ENCODE peak calls at places on chromosomes 5 and 9, in four cellular contexts. One of them, this sample, is unnamed.
A peak's percentile ranks its signal among the peaks of the same experiment; 100 is the strongest.

GRCh38 chr5:66661149-66661548 is 65.0 kb downstream of the MAST4 start:
- DNase-seq in hepatocyte: no peak
- DNase-seq in stomach: no peak
- DNase-seq in A549: no peak
- DNase-seq in this sample: no peak

GRCh38 chr9:137452761-137453642 is 6.1 kb downstream of the NSMF start:
- DNase-seq in hepatocyte: no peak
- DNase-seq in stomach: no peak
- DNase-seq in A549: no peak
- DNase-seq in this sample: no peak

GRCh38 chr9:121322037-121322736 is 47.9 kb downstream of the STOM start:
- DNase-seq in hepatocyte: peak; percentile 55
- DNase-seq in stomach: no peak
- DNase-seq in A549: peak; percentile 94
- DNase-seq in this sample: no peak

GRCh38 chr9:113542741-113543140 is 79.2 kb downstream of the RGS3 start:
- DNase-seq in hepatocyte: no peak
- DNase-seq in stomach: no peak
- DNase-seq in A549: no peak
- DNase-seq in this sample: no peak

GRCh38 chr5:44870430-44870829 is 61.7 kb downstream of the MRPS30 start:
- DNase-seq in hepatocyte: no peak
- DNase-seq in stomach: no peak
- DNase-seq in A549: no peak
- DNase-seq in this sample: no peak

GRCh38 chr9:89523948-89524347 is 26.0 kb upstream of the SEMA4D start:
- DNase-seq in hepatocyte: no peak
- DNase-seq in stomach: no peak
- DNase-seq in A549: no peak
- DNase-seq in this sample: no peak

GRCh38 chr5:175712313-175712680 is 54.4 kb downstream of the HRH2 start:
- DNase-seq in hepatocyte: no peak
- DNase-seq in stomach: no peak
- DNase-seq in A549: no peak
- DNase-seq in this sample: no peak

GRCh38 chr9:113566011-113566711 is 102.6 kb downstream of the RGS3 start:
- DNase-seq in hepatocyte: no peak
- DNase-seq in stomach: no peak
- DNase-seq in A549: no peak
- DNase-seq in this sample: no peak

GRCh38 chr5:176178789-176179188 is 59.4 kb upstream of the SIMC1 start:
- DNase-seq in hepatocyte: no peak
- DNase-seq in stomach: no peak
- DNase-seq in A549: peak; percentile 14
- DNase-seq in this sample: no peak

GRCh38 chr5:58969795-58970194 is 386.9 kb downstream of the RAB3C start:
- DNase-seq in hepatocyte: no peak
- DNase-seq in stomach: no peak
- DNase-seq in A549: no peak
- DNase-seq in this sample: no peak

GRCh38 chr5:138077064-138077696 is 6.7 kb upstream of the WNT8A start:
- DNase-seq in hepatocyte: peak; percentile 82
- DNase-seq in stomach: peak; percentile 72
- DNase-seq in A549: peak; percentile 73
- DNase-seq in this sample: no peak

GRCh38 chr5:103582364-103582763 is 19.8 kb upstream of the NUDT12 start:
- DNase-seq in hepatocyte: peak; percentile 61
- DNase-seq in stomach: no peak
- DNase-seq in A549: peak; percentile 59
- DNase-seq in this sample: no peak

GRCh38 chr5:180976518-180976917 is 12.1 kb upstream of the BTNL3 start:
- DNase-seq in hepatocyte: peak; percentile 31
- DNase-seq in stomach: no peak
- DNase-seq in A549: no peak
- DNase-seq in this sample: no peak

GRCh38 chr5:156641690-156642089 is 208.4 kb upstream of the PPP1R2B start:
- DNase-seq in hepatocyte: no peak
- DNase-seq in stomach: no peak
- DNase-seq in A549: no peak
- DNase-seq in this sample: no peak

GRCh38 chr5:16616536-16617271 is at the start of gene RETREG1:
- DNase-seq in hepatocyte: peak; percentile 80
- DNase-seq in stomach: peak; percentile 76
- DNase-seq in A549: peak; percentile 38
- DNase-seq in this sample: peak; percentile 77

GRCh38 chr5:128216860-128217531 is 133.4 kb downstream of the SLC12A2 start:
- DNase-seq in hepatocyte: no peak
- DNase-seq in stomach: no peak
- DNase-seq in A549: no peak
- DNase-seq in this sample: no peak

GRCh38 chr9:109555215-109555614 is 57.1 kb upstream of the PTPN3 start:
- DNase-seq in hepatocyte: no peak
- DNase-seq in stomach: no peak
- DNase-seq in A549: no peak
- DNase-seq in this sample: no peak

GRCh38 chr5:131751551-131751950 is 45.3 kb downstream of the FNIP1 start:
- DNase-seq in hepatocyte: no peak
- DNase-seq in stomach: no peak
- DNase-seq in A549: no peak
- DNase-seq in this sample: no peak

GRCh38 chr9:124514874-124515273 is 7.7 kb upstream of the NR5A1 start:
- DNase-seq in hepatocyte: no peak
- DNase-seq in stomach: no peak
- DNase-seq in A549: no peak
- DNase-seq in this sample: no peak

GRCh38 chr5:96565843-96566242 is 96.3 kb upstream of the CAST start:
- DNase-seq in hepatocyte: no peak
- DNase-seq in stomach: no peak
- DNase-seq in A549: peak; percentile 44
- DNase-seq in this sample: no peak

GRCh38 chr5:132483101-132483500 is 7.5 kb downstream of the IRF1 start:
- DNase-seq in hepatocyte: no peak
- DNase-seq in stomach: peak; percentile 16
- DNase-seq in A549: no peak
- DNase-seq in this sample: no peak

GRCh38 chr9:12766357-12766756 is 8.5 kb upstream of the LURAP1L start:
- DNase-seq in hepatocyte: no peak
- DNase-seq in stomach: no peak
- DNase-seq in A549: no peak
- DNase-seq in this sample: no peak

GRCh38 chr5:40675396-40676133 is 4.2 kb upstream of the PTGER4 start:
- DNase-seq in hepatocyte: no peak
- DNase-seq in stomach: no peak
- DNase-seq in A549: no peak
- DNase-seq in this sample: no peak

GRCh38 chr9:136862849-136863622 is 3.1 kb downstream of the EDF1 start:
- DNase-seq in hepatocyte: no peak
- DNase-seq in stomach: no peak
- DNase-seq in A549: no peak
- DNase-seq in this sample: no peak

GRCh38 chr9:114285166-114285867 is 37.6 kb upstream of the ORM1 start:
- DNase-seq in hepatocyte: peak; percentile 87
- DNase-seq in stomach: no peak
- DNase-seq in A549: peak; percentile 49
- DNase-seq in this sample: peak; percentile 69

GRCh38 chr9:71760901-71761300 is 7.4 kb downstream of the CEMIP2 start:
- DNase-seq in hepatocyte: no peak
- DNase-seq in stomach: no peak
- DNase-seq in A549: peak; percentile 49
- DNase-seq in this sample: no peak

GRCh38 chr5:89613222-89613956 is 730.4 kb upstream of the MEF2C start:
- DNase-seq in hepatocyte: no peak
- DNase-seq in stomach: no peak
- DNase-seq in A549: no peak
- DNase-seq in this sample: no peak

GRCh38 chr5:42759456-42759855 is 2.8 kb downstream of the CCDC152 start:
- DNase-seq in hepatocyte: no peak
- DNase-seq in stomach: no peak
- DNase-seq in A549: no peak
- DNase-seq in this sample: no peak

GRCh38 chr5:141245250-141245717 is at the start of gene PCDHB15:
- DNase-seq in hepatocyte: no peak
- DNase-seq in stomach: no peak
- DNase-seq in A549: peak; percentile 17
- DNase-seq in this sample: no peak

DNA sequence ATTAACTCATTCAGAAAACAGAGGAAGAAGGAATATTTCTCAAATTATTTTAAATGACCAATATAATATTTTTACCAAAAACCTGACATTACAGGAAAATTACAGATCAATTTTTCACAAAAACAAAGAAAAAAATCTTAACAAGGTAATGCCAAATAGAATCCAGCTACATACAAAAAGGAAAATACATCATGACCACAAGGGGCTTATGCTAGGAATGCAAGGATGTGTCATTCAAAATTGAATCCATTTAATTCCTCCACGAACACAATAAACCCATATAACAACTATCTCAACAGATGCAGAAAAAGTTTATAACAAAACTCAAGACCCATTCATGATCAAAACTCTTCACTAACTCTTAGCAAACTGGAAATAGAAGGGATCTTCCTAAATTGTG is 239.8 kb downstream of the EPB41L4A start:
- DNase-seq in hepatocyte: no peak
- DNase-seq in stomach: no peak
- DNase-seq in A549: no peak
- DNase-seq in this sample: no peak
- TF ChIP-seq CTCF in hepatocyte: no peak
- TF ChIP-seq CTCF in stomach: no peak
- TF ChIP-seq CTCF in A549: no peak
- TF ChIP-seq CTCF in this sample: peak; percentile 59

DNA sequence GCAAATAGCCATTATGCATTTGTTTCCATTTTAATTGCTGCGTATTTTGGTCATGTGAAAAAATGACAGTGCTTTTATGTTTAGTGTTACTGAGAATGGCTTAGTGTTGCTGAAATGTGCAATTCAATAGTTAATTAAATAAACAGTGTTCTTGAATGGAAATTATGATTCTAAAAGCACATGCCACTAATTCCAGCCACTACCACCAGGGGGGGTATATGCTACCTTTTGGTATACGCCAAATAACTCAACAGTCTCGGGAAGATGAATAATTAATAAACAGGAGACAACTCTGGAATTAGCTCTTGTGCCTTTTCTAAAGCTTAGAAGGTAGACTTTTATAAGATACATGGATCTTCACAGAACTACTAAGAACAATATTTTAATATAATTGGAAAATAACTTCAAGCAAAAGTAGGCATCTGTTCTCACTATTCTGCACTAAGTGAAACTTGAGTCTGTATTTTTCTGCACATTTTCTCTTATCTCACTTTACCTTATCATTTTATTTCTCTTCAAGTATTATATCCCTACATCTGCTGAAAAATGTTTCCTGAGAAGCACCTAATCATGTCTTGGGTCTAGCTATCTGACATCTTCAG is 83.5 kb upstream of the MINAR2 start:
- DNase-seq in hepatocyte: peak; percentile 54
- DNase-seq in stomach: peak; percentile 60
- DNase-seq in A549: peak; percentile 48
- DNase-seq in this sample: no peak
- TF ChIP-seq CTCF in hepatocyte: peak; percentile 46
- TF ChIP-seq CTCF in stomach: peak; percentile 68
- TF ChIP-seq CTCF in A549: peak; percentile 56
- TF ChIP-seq CTCF in this sample: peak; percentile 80

DNA sequence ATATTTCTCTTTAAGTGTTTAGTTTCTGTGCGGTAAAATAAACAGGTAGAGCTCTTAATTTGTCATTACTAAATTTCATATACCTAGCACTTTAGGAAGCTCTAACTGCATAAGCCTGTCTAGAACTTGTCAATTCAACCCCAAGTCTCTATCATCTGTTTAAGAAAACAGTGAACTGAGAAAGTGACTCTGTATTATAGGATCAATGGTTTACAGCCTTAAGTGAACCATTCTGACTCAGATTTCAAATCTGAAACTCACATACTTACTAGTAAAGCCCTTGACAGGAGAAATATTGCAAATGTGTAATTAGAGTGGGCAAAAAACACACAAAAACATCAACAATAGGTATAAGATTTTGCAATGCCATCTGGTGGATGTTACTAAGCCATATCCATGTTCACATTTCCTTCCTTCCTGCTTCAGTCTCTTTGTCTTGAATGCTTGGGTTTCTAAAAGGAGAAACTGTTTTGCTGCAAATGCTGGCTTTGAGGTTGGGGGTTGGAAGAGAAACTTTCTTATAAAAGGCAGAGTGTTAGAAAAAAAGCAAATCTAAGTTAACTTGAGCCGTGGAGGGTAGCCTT is 101.8 kb downstream of the DOCK8 start:
- DNase-seq in hepatocyte: no peak
- DNase-seq in stomach: no peak
- DNase-seq in A549: no peak
- DNase-seq in this sample: no peak
- TF ChIP-seq CTCF in hepatocyte: peak; percentile 17
- TF ChIP-seq CTCF in stomach: no peak
- TF ChIP-seq CTCF in A549: no peak
- TF ChIP-seq CTCF in this sample: no peak

DNA sequence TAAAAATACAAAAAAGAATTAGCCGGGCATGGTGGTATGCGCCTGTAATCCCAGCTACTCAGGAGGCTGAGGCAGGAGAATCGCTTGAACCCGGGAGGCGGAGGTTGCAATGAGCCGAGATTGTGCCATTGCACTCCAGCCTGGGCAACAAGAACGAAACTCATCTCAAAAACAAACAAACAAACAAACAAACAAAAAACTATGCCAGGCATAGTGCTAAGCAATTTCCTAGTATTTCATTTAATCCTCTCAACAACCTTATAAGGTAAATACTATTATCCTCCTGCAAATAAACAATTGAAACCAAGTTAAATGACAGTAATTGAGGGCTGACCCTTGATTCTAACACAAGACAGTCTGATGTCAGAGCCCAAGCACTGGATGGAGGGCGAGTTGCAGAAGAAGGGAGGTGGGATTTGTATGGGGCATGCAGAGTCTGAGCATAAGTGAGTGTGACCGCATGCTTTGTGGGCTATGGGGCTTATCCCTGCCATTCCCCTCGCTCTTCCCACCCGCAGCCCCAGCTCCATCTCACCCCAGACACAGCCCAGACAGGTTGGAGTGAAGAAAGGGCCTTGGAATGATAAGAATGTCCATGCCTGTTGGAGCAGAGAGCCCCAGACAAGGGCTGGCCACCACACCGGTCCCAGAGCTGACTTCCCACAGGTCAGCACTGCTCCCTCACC is 24.3 kb upstream of the RPS14 start:
- DNase-seq in hepatocyte: peak; percentile 56
- DNase-seq in stomach: no peak
- DNase-seq in A549: peak; percentile 90
- DNase-seq in this sample: no peak
- TF ChIP-seq CTCF in hepatocyte: no peak
- TF ChIP-seq CTCF in stomach: no peak
- TF ChIP-seq CTCF in A549: no peak
- TF ChIP-seq CTCF in this sample: no peak